ENCODE peak calls at places on chromosomes 12 and 14, in five cellular contexts. A, C, R, N and I are unnamed samples.

GRCh38 chr14:71004481-71004880 is 97.2 kb downstream of the PCNX1 start:
- DNase-seq in C (no peak), R (no peak), N (peak), A (no peak), I (no peak)

GRCh38 chr14:93100570-93100969 is 15.2 kb downstream of the ITPK1 start:
- DNase-seq in C (no peak), N (no peak), A (no peak), R (no peak), I (no peak)

GRCh38 chr14:80519002-80519401 is 307.7 kb upstream of the DIO2 start:
- DNase-seq in C (no peak), A (no peak), N (no peak), R (no peak), I (no peak)

GRCh38 chr14:22837059-22837749 is 819 bp downstream of the MMP14 start:
- DNase-seq in R (peak), A (peak), C (peak), N (peak), I (peak)

GRCh38 chr14:63727231-63727735 is 582 bp downstream of the SGPP1 start:
- DNase-seq in N (peak), C (peak), R (peak), A (peak), I (peak)

GRCh38 chr12:91870872-91871707 is 274.6 kb downstream of the BTG1 start:
- DNase-seq in C (no peak), R (no peak), A (no peak), N (no peak), I (no peak)

GRCh38 chr12:46556105-46556559 is 183.6 kb upstream of the SLC38A2 start:
- DNase-seq in N (peak), R (peak), C (peak), A (no peak), I (no peak)

GRCh38 chr14:59131926-59132763 is 56.3 kb upstream of the DAAM1 start:
- DNase-seq in N (no peak), R (no peak), A (no peak), C (no peak), I (no peak)

GRCh38 chr12:57430117-57430930 is 519 bp downstream of the R3HDM2 start:
- DNase-seq in N (peak), A (peak), R (peak), C (peak), I (peak)

GRCh38 chr12:117294206-117294605 is 67.2 kb downstream of the NOS1 start:
- DNase-seq in R (no peak), N (no peak), C (no peak), A (no peak), I (no peak)

GRCh38 chr14:45118594-45118993 is 15.7 kb downstream of the FKBP3 start:
- DNase-seq in C (no peak), N (no peak), R (no peak), A (no peak), I (no peak)

GRCh38 chr14:51139221-51139681 is 44.3 kb upstream of the TRIM9 start:
- DNase-seq in R (no peak), C (no peak), N (no peak), A (peak), I (no peak)

GRCh38 chr14:104283197-104284106 is 145.1 kb downstream of the KIF26A start:
- DNase-seq in C (no peak), R (no peak), N (no peak), A (no peak), I (no peak)

GRCh38 chr12:52059582-52060497 is 8.6 kb downstream of the NR4A1 start:
- DNase-seq in N (peak), R (peak), A (no peak), C (no peak), I (no peak)